ENCODE peak calls at places on chromosomes 7 and 10, in six cellular contexts. D is H9, U is IMR-90, F is H1, M is trophoblast cell, R is mesenchymal stem cell. A is an unnamed sample.

GRCh38 chr10:77070892-77071595 is 566.6 kb downstream of the KCNMA1 start:
- DNase-seq in D (no peak), U (no peak), F (no peak), R (no peak), M (no peak), A (no peak)

GRCh38 chr7:6578114-6579084 is 1.1 kb downstream of the ZDHHC4 start:
- DNase-seq in R (peak; percentile 12), U (peak; percentile 29), F (no peak), M (peak; percentile 52), D (no peak), A (no peak)

GRCh38 chr7:151225948-151226510 is 976 bp downstream of the ABCF2 start:
- DNase-seq in R (no peak), M (no peak), U (no peak), F (no peak), D (no peak), A (no peak)

GRCh38 chr10:64648915-64649314 is 1127.7 kb downstream of the REEP3 start:
- DNase-seq in U (no peak), M (peak; percentile 9), R (no peak), D (peak; percentile 36), F (no peak), A (no peak)

GRCh38 chr7:137001041-137001440 is 132.6 kb downstream of the CHRM2 start:
- DNase-seq in F (no peak), D (no peak), M (no peak), R (peak; percentile 34), U (peak; percentile 55), A (no peak)

GRCh38 chr7:781228-781864 is 50.9 kb upstream of the SUN1 start:
- DNase-seq in D (no peak), F (no peak), R (no peak), M (no peak), U (no peak), A (no peak)

GRCh38 chr10:36177071-36177470 is 535.0 kb upstream of the FZD8 start:
- DNase-seq in M (no peak), D (no peak), U (no peak), R (no peak), F (no peak), A (no peak)

GRCh38 chr7:86485842-86486241 is 157.9 kb upstream of the GRM3 start:
- DNase-seq in M (no peak), F (no peak), U (no peak), R (no peak), D (no peak), A (peak; percentile 23)

GRCh38 chr7:8640671-8641070 is 207.3 kb downstream of the NXPH1 start:
- DNase-seq in D (no peak), U (no peak), M (no peak), R (no peak), F (no peak), A (no peak)

GRCh38 chr10:44684641-44685040 is 226.5 kb upstream of the TMEM72 start:
- DNase-seq in U (no peak), R (no peak), M (no peak), D (no peak), F (no peak), A (no peak)

GRCh38 chr7:74191231-74191630 is 17.1 kb downstream of the EIF4H start:
- DNase-seq in D (no peak), F (no peak), U (no peak), M (peak; percentile 36), R (no peak), A (no peak)

GRCh38 chr7:101602484-101603241 is 26.4 kb downstream of the MYL10 start:
- DNase-seq in R (peak; percentile 75), U (peak; percentile 67), F (peak; percentile 77), M (peak; percentile 99), D (peak; percentile 93), A (peak; percentile 87)
- H3K4ac ChIP-seq in R (no peak overlapping the region), U (no peak overlapping the region), F (peak overlapping the region; percentile 76), M (no peak overlapping the region), D (no peak overlapping the region), A (no peak overlapping the region)

DNA sequence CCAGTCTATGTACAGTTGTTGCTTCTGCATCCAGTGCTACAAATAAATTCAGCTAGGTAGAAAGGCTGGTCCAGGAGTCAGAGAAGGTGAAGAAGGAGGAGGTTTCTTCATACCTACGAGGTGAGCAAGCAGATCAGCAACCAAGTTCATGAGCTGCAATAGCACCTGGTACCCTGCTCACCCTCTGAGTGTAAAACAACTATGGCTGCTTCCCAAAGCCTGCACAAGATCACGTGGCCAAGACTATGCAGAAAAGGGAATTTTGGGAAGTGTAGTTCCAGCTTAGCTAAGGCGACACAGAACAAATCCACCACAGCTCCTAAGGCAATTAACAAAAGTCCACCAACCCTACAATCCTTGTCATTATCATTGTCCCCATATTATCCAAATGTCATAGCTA is 95.9 kb upstream of the AUTS2 start:
- DNase-seq in M (peak; percentile 57), R (no peak), F (no peak), D (no peak), U (no peak), A (no peak)
- H2AFZ ChIP-seq in M (no peak overlapping the region), R (no peak overlapping the region), F (no peak overlapping the region), D (no peak overlapping the region), U (no peak overlapping the region), A (peak overlapping the region; percentile 64)

GRCh38 chr10:3173173-3173878 is 744 bp upstream of the PITRM1 start:
- DNase-seq in F (peak; percentile 100), D (peak; percentile 100), R (no peak), U (no peak), M (peak; percentile 89), A (no peak)

GRCh38 chr10:3169738-3170137 is 2.8 kb downstream of the PITRM1 start:
- DNase-seq in F (no peak), D (no peak), M (no peak), R (no peak), U (no peak), A (no peak)

GRCh38 chr10:3169271-3169670 is 3.3 kb downstream of the PITRM1 start:
- DNase-seq in D (no peak), M (no peak), F (no peak), U (no peak), R (no peak), A (no peak)

GRCh38 chr10:3172081-3172445 is 519 bp downstream of the PITRM1 start:
- DNase-seq in D (no peak), M (peak; percentile 59), U (peak; percentile 78), F (no peak), R (peak; percentile 72), A (no peak)

DNA sequence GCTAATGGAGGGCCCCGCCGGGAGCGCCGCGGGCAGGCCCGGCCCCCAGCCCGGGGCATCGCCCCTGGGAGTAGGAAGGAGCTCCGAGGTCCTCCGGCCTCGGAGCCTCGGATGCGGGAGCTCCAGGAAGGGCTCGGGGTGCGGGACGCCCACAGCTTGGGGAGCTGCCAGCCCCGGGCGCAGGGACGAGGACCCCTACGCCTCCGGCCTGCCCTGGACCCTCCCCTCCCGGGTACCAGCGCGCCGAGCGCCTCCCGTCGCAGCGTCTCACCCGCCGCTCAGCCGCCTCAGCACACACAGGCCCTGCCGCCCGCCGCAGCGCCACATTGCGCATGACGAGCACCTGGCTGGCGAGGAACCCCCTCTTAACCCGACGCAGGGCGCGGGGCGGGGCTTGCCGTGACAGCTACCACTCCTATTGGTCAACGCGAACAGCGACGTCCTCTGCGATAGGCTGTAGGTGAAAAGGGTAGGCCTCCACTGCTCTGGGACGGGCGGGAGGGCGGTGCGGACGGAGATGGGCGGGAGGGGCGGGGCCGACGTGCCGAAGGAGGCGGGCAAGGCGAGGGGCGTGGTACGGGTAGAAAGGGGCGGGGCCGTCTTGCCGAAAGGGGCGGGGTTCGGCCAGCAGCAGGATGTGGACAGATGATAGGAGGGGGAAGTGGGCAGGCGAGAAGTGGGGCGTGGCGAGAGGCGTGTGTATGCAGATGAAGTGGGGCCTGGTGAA is at the start of gene PITRM1:
- DNase-seq in R (peak; percentile 99), M (peak; percentile 99), U (peak; percentile 99), D (peak; percentile 99), F (no peak), A (peak; percentile 98)
- H2BK120ac ChIP-seq in R (peak within 1 kb of the TSS; percentile 64), M (peak within 1 kb of the TSS; percentile 19), U (peak within 1 kb of the TSS; percentile 29), D (no peak within 1 kb of the TSS), F (no peak within 1 kb of the TSS), A (no peak within 1 kb of the TSS)

DNA sequence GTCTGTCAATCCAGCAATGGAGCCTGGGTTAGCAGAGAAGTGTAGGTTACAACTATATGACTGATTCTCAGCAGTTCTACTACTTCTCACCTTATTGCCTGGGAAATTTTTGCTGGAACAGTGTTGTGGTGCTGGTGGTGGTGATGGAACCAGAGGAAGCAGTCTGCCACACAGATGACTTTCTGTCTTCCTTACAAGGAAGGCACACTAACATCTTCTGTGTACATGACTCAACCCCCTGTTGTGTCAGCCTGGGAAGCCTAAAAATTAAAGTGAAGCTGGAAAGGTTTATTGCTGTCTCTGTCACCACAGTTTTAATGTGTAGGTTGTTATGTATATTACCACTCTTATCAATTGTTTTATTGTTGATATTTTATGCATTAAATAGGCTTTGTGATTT is 40.3 kb downstream of the ANKRD7 start:
- DNase-seq in R (no peak), F (no peak), D (no peak), M (no peak), U (no peak), A (no peak)
- H3K4ac ChIP-seq in R (no peak overlapping the region), F (no peak overlapping the region), D (no peak overlapping the region), M (no peak overlapping the region), U (no peak overlapping the region), A (no peak overlapping the region)

DNA sequence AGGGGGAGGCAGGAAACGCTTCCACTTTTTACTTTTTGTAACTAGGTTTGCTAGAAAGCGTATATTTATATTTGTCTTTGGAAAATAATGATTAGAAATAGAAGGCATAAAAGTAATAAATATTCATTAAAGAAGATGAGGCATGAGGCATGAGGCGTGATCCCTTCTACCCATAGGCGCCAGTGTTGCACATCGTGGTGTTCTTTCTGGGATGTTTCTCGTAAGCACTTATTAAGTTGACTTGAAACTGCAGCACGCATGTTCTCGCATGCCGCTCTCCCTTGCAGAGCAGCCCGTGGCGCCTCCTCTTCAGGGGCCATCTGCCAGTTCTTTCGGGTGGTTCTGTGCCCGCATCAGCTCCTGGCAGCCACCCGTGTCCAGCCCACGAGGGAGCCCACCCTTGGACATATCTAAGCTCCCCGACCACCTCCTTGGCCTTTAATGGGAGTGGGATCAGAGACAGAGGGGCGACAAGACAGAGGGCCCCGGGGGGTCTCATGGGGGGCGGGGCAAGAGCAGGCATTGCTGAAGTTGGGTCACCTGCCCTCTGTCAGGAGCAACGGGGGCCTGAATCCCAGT is 28.5 kb upstream of the CSGALNACT2 start:
- DNase-seq in D (no peak), M (no peak), R (no peak), U (no peak), F (no peak), A (no peak)
- H2AFZ ChIP-seq in D (no peak overlapping the region), M (no peak overlapping the region), R (no peak overlapping the region), U (no peak overlapping the region), F (no peak overlapping the region), A (no peak overlapping the region)

GRCh38 chr7:34835901-34836300 is 177.9 kb downstream of the NPSR1 start:
- DNase-seq in D (no peak), U (no peak), R (no peak), F (no peak), M (peak; percentile 59), A (no peak)

GRCh38 chr7:34837826-34838225 is 179.8 kb downstream of the NPSR1 start:
- DNase-seq in F (no peak), U (no peak), M (no peak), R (no peak), D (no peak), A (no peak)

GRCh38 chr7:34838329-34838728 is 180.3 kb downstream of the NPSR1 start:
- DNase-seq in U (no peak), D (no peak), F (no peak), M (no peak), R (no peak), A (no peak)

GRCh38 chr7:34839645-34840044 is 181.6 kb downstream of the NPSR1 start:
- DNase-seq in M (no peak), U (no peak), R (no peak), D (no peak), F (no peak), A (no peak)

GRCh38 chr7:34837316-34837715 is 179.3 kb downstream of the NPSR1 start:
- DNase-seq in R (no peak), U (no peak), M (no peak), F (no peak), D (no peak), A (no peak)
- H2BK120ac ChIP-seq in R (no peak overlapping the region), U (no peak overlapping the region), M (no peak overlapping the region), F (no peak overlapping the region), D (no peak overlapping the region), A (no peak overlapping the region)